ENCODE peak calls at places on chromosomes 1 and 21, in eight cellular contexts. One of them, this sample, is unnamed.

GRCh38 chr1:36761073-36761472 is 273.2 kb downstream of the GRIK3 start:
- DNase-seq in AG09309: no peak
- DNase-seq in Peyer's patch: peak
- DNase-seq in dorsolateral prefrontal cortex: no peak
- DNase-seq in colonic mucosa: no peak
- DNase-seq in epithelial cell of proximal tubule: no peak
- DNase-seq in A549: no peak
- DNase-seq in NB4: no peak
- DNase-seq in this sample: peak

GRCh38 chr1:56382890-56383289 is 196.5 kb downstream of the PLPP3 start:
- DNase-seq in epithelial cell of proximal tubule: no peak
- DNase-seq in colonic mucosa: no peak
- DNase-seq in Peyer's patch: no peak
- DNase-seq in NB4: no peak
- DNase-seq in AG09309: no peak
- DNase-seq in A549: no peak
- DNase-seq in dorsolateral prefrontal cortex: no peak
- DNase-seq in this sample: no peak

GRCh38 chr1:110192541-110192940 is 17.6 kb upstream of the KCNC4 start:
- DNase-seq in NB4: no peak
- DNase-seq in Peyer's patch: no peak
- DNase-seq in dorsolateral prefrontal cortex: no peak
- DNase-seq in AG09309: no peak
- DNase-seq in epithelial cell of proximal tubule: no peak
- DNase-seq in A549: no peak
- DNase-seq in colonic mucosa: no peak
- DNase-seq in this sample: no peak

GRCh38 chr1:108816049-108816882 is 40.6 kb downstream of the AKNAD1 start:
- DNase-seq in colonic mucosa: peak
- DNase-seq in dorsolateral prefrontal cortex: peak
- DNase-seq in AG09309: peak
- DNase-seq in Peyer's patch: peak
- DNase-seq in epithelial cell of proximal tubule: peak
- DNase-seq in NB4: no peak
- DNase-seq in A549: peak
- DNase-seq in this sample: peak

GRCh38 chr1:208202333-208202987 is 41.7 kb downstream of the PLXNA2 start:
- DNase-seq in AG09309: no peak
- DNase-seq in dorsolateral prefrontal cortex: no peak
- DNase-seq in Peyer's patch: no peak
- DNase-seq in epithelial cell of proximal tubule: no peak
- DNase-seq in colonic mucosa: peak
- DNase-seq in NB4: no peak
- DNase-seq in A549: no peak
- DNase-seq in this sample: no peak

GRCh38 chr1:153877112-153877511 is 45.7 kb downstream of the GATAD2B start:
- DNase-seq in AG09309: no peak
- DNase-seq in epithelial cell of proximal tubule: no peak
- DNase-seq in A549: no peak
- DNase-seq in NB4: no peak
- DNase-seq in colonic mucosa: no peak
- DNase-seq in dorsolateral prefrontal cortex: no peak
- DNase-seq in Peyer's patch: no peak
- DNase-seq in this sample: no peak

GRCh38 chr21:46256501-46256994 is 28.0 kb upstream of the LSS start:
- DNase-seq in dorsolateral prefrontal cortex: no peak
- DNase-seq in epithelial cell of proximal tubule: no peak
- DNase-seq in Peyer's patch: no peak
- DNase-seq in A549: no peak
- DNase-seq in NB4: no peak
- DNase-seq in AG09309: no peak
- DNase-seq in colonic mucosa: no peak
- DNase-seq in this sample: no peak

GRCh38 chr1:223180803-223181321 is 37.8 kb upstream of the TLR5 start:
- DNase-seq in A549: no peak
- DNase-seq in AG09309: peak
- DNase-seq in dorsolateral prefrontal cortex: no peak
- DNase-seq in epithelial cell of proximal tubule: peak
- DNase-seq in colonic mucosa: no peak
- DNase-seq in NB4: peak
- DNase-seq in Peyer's patch: peak
- DNase-seq in this sample: no peak

GRCh38 chr1:12549460-12550349 is 68.3 kb downstream of the DHRS3 start:
- DNase-seq in NB4: no peak
- DNase-seq in epithelial cell of proximal tubule: peak
- DNase-seq in dorsolateral prefrontal cortex: peak
- DNase-seq in Peyer's patch: peak
- DNase-seq in colonic mucosa: peak
- DNase-seq in AG09309: peak
- DNase-seq in A549: peak
- DNase-seq in this sample: peak

GRCh38 chr1:211606327-211606913 is 27.5 kb upstream of the SLC30A1 start:
- DNase-seq in colonic mucosa: no peak
- DNase-seq in AG09309: no peak
- DNase-seq in dorsolateral prefrontal cortex: no peak
- DNase-seq in A549: no peak
- DNase-seq in NB4: peak
- DNase-seq in epithelial cell of proximal tubule: no peak
- DNase-seq in Peyer's patch: peak
- DNase-seq in this sample: no peak
- H3K4me3 ChIP-seq in colonic mucosa: no peak
- H3K4me3 ChIP-seq in AG09309: no peak
- H3K4me3 ChIP-seq in dorsolateral prefrontal cortex: peak
- H3K4me3 ChIP-seq in A549: no peak
- H3K4me3 ChIP-seq in NB4: peak
- H3K4me3 ChIP-seq in epithelial cell of proximal tubule: no peak
- H3K4me3 ChIP-seq in Peyer's patch: peak
- H3K4me3 ChIP-seq in this sample: no peak

GRCh38 chr1:214551436-214552173 is at the start of gene PTPN14:
- DNase-seq in dorsolateral prefrontal cortex: peak
- DNase-seq in AG09309: peak
- DNase-seq in colonic mucosa: peak
- DNase-seq in NB4: peak
- DNase-seq in Peyer's patch: peak
- DNase-seq in epithelial cell of proximal tubule: no peak
- DNase-seq in A549: peak
- DNase-seq in this sample: peak
- TF ChIP-seq CTCF in dorsolateral prefrontal cortex: no peak
- TF ChIP-seq CTCF in AG09309: peak
- TF ChIP-seq CTCF in colonic mucosa: no peak
- TF ChIP-seq CTCF in NB4: no peak
- TF ChIP-seq CTCF in Peyer's patch: no peak
- TF ChIP-seq CTCF in epithelial cell of proximal tubule: peak
- TF ChIP-seq CTCF in A549: peak
- TF ChIP-seq CTCF in this sample: no peak

DNA sequence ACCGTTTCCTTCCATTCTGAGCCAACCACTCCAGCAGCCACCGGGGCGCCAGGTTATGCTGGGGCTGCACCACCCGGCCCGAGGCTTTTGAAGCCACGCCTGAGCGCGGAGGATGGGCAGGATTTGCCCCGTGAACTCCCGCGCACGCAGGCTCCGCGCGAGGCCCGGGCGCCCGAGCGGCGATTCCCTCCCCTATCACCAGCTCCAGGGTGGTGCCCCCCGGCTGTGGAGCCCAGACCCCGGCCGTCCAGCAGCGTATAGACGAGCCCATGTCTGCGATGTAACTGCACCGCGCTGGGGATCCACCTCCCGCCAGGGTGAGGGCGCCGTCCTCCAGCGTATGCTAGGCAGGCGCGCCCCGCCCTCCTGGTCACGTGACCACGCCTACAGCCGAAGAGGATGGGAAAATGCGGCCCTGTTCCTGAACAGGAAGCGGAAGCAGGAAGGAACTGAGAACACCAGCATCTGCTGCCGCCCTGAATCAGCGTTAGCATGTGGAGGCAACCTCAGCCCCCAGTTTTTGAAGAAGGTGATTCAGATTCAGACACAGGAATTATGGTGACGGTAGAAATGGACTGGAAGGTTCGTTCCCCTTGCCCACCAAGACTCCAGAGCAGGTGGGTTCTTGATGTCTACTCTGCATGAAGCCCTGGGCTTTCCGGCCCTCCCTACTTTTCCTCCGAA is 46.0 kb downstream of the VPS26C start:
- DNase-seq in AG09309: peak
- DNase-seq in colonic mucosa: peak
- DNase-seq in NB4: peak
- DNase-seq in epithelial cell of proximal tubule: no peak
- DNase-seq in dorsolateral prefrontal cortex: peak
- DNase-seq in A549: peak
- DNase-seq in Peyer's patch: peak
- DNase-seq in this sample: peak
- H3K4me3 ChIP-seq in AG09309: peak
- H3K4me3 ChIP-seq in colonic mucosa: peak
- H3K4me3 ChIP-seq in NB4: peak
- H3K4me3 ChIP-seq in epithelial cell of proximal tubule: peak
- H3K4me3 ChIP-seq in dorsolateral prefrontal cortex: peak
- H3K4me3 ChIP-seq in A549: peak
- H3K4me3 ChIP-seq in Peyer's patch: peak
- H3K4me3 ChIP-seq in this sample: peak

GRCh38 chr1:184465489-184466146 is 78.8 kb downstream of the C1orf21 start:
- DNase-seq in NB4: no peak
- DNase-seq in AG09309: no peak
- DNase-seq in colonic mucosa: no peak
- DNase-seq in dorsolateral prefrontal cortex: no peak
- DNase-seq in epithelial cell of proximal tubule: no peak
- DNase-seq in Peyer's patch: no peak
- DNase-seq in A549: no peak
- DNase-seq in this sample: no peak
- TF ChIP-seq CTCF in NB4: no peak
- TF ChIP-seq CTCF in AG09309: no peak
- TF ChIP-seq CTCF in colonic mucosa: no peak
- TF ChIP-seq CTCF in dorsolateral prefrontal cortex: no peak
- TF ChIP-seq CTCF in epithelial cell of proximal tubule: no peak
- TF ChIP-seq CTCF in Peyer's patch: no peak
- TF ChIP-seq CTCF in A549: no peak
- TF ChIP-seq CTCF in this sample: no peak

GRCh38 chr1:243850013-243850367 is at the start of gene AKT3:
- DNase-seq in Peyer's patch: no peak
- DNase-seq in dorsolateral prefrontal cortex: no peak
- DNase-seq in AG09309: no peak
- DNase-seq in A549: no peak
- DNase-seq in colonic mucosa: no peak
- DNase-seq in NB4: no peak
- DNase-seq in epithelial cell of proximal tubule: no peak
- DNase-seq in this sample: no peak

GRCh38 chr1:243850368-243851128 is 505 bp upstream of the AKT3 start:
- DNase-seq in dorsolateral prefrontal cortex: peak
- DNase-seq in Peyer's patch: peak
- DNase-seq in AG09309: peak
- DNase-seq in epithelial cell of proximal tubule: no peak
- DNase-seq in colonic mucosa: peak
- DNase-seq in A549: peak
- DNase-seq in NB4: peak
- DNase-seq in this sample: peak

GRCh38 chr1:243851129-243851756 is 1.2 kb upstream of the AKT3 start:
- DNase-seq in colonic mucosa: no peak
- DNase-seq in Peyer's patch: no peak
- DNase-seq in A549: no peak
- DNase-seq in NB4: no peak
- DNase-seq in dorsolateral prefrontal cortex: peak
- DNase-seq in epithelial cell of proximal tubule: no peak
- DNase-seq in AG09309: no peak
- DNase-seq in this sample: no peak

GRCh38 chr1:243849089-243850012 is 692 bp downstream of the AKT3 start:
- DNase-seq in AG09309: peak
- DNase-seq in colonic mucosa: peak
- DNase-seq in A549: peak
- DNase-seq in Peyer's patch: peak
- DNase-seq in NB4: peak
- DNase-seq in dorsolateral prefrontal cortex: peak
- DNase-seq in epithelial cell of proximal tubule: no peak
- DNase-seq in this sample: peak

GRCh38 chr1:243851765-243852164 is 1.7 kb upstream of the AKT3 start:
- DNase-seq in dorsolateral prefrontal cortex: no peak
- DNase-seq in AG09309: no peak
- DNase-seq in epithelial cell of proximal tubule: no peak
- DNase-seq in A549: no peak
- DNase-seq in NB4: no peak
- DNase-seq in colonic mucosa: no peak
- DNase-seq in Peyer's patch: no peak
- DNase-seq in this sample: no peak
- H3K4me3 ChIP-seq in dorsolateral prefrontal cortex: no peak
- H3K4me3 ChIP-seq in AG09309: no peak
- H3K4me3 ChIP-seq in epithelial cell of proximal tubule: no peak
- H3K4me3 ChIP-seq in A549: peak
- H3K4me3 ChIP-seq in NB4: peak
- H3K4me3 ChIP-seq in colonic mucosa: no peak
- H3K4me3 ChIP-seq in Peyer's patch: no peak
- H3K4me3 ChIP-seq in this sample: no peak

GRCh38 chr1:15584489-15585363 is at the start of gene AGMAT:
- DNase-seq in epithelial cell of proximal tubule: no peak
- DNase-seq in NB4: peak
- DNase-seq in dorsolateral prefrontal cortex: no peak
- DNase-seq in AG09309: no peak
- DNase-seq in Peyer's patch: peak
- DNase-seq in A549: peak
- DNase-seq in colonic mucosa: peak
- DNase-seq in this sample: no peak
- TF ChIP-seq CTCF in epithelial cell of proximal tubule: peak
- TF ChIP-seq CTCF in NB4: peak
- TF ChIP-seq CTCF in dorsolateral prefrontal cortex: no peak
- TF ChIP-seq CTCF in AG09309: peak
- TF ChIP-seq CTCF in Peyer's patch: peak
- TF ChIP-seq CTCF in A549: no peak
- TF ChIP-seq CTCF in colonic mucosa: no peak
- TF ChIP-seq CTCF in this sample: no peak